ENCODE peak calls at places on chromosomes 2 and 18, in eight cellular contexts. D, I, Y, L, T, C, Z and B are unnamed samples.

GRCh38 chr2:172734711-172735645 is 667 bp upstream of the RAPGEF4 start:
- DNase-seq in Z (no peak), L (peak; percentile 9), D (no peak), Y (no peak), C (no peak), I (no peak), T (no peak), B (peak; percentile 74)

GRCh38 chr2:26011990-26012856 is 21.7 kb upstream of the RAB10 start:
- DNase-seq in Y (no peak), C (no peak), Z (peak; percentile 53), T (peak; percentile 60), L (peak; percentile 47), D (no peak), I (no peak), B (peak; percentile 90)

GRCh38 chr2:198127627-198128026 is 323.2 kb downstream of the PLCL1 start:
- DNase-seq in T (peak; percentile 33), Z (peak; percentile 22), L (peak; percentile 85), Y (peak; percentile 28), I (no peak), C (peak; percentile 40), D (no peak), B (peak; percentile 48)

GRCh38 chr2:186496401-186496800 is 10.3 kb downstream of the ZC3H15 start:
- DNase-seq in L (no peak), D (no peak), T (no peak), I (no peak), C (no peak), Z (no peak), Y (no peak), B (peak; percentile 67)

GRCh38 chr2:153595939-153596338 is 117.4 kb upstream of the RPRM start:
- DNase-seq in C (no peak), T (no peak), D (no peak), L (no peak), I (no peak), Y (no peak), Z (no peak), B (peak; percentile 37)

GRCh38 chr2:63488118-63488713 is 100.1 kb downstream of the WDPCP start:
- DNase-seq in T (peak; percentile 26), D (no peak), I (no peak), Y (no peak), C (no peak), Z (no peak), L (peak; percentile 74), B (peak; percentile 37)

GRCh38 chr2:188322569-188323531 is 31.2 kb downstream of the GULP1 start:
- DNase-seq in I (no peak), C (no peak), D (no peak), Y (no peak), T (peak; percentile 24), Z (no peak), L (peak; percentile 44), B (no peak)

GRCh38 chr2:105082107-105082506 is 44.2 kb downstream of the MRPS9 start:
- DNase-seq in C (no peak), Z (no peak), D (no peak), T (peak; percentile 29), I (no peak), L (no peak), Y (no peak), B (no peak)

DNA sequence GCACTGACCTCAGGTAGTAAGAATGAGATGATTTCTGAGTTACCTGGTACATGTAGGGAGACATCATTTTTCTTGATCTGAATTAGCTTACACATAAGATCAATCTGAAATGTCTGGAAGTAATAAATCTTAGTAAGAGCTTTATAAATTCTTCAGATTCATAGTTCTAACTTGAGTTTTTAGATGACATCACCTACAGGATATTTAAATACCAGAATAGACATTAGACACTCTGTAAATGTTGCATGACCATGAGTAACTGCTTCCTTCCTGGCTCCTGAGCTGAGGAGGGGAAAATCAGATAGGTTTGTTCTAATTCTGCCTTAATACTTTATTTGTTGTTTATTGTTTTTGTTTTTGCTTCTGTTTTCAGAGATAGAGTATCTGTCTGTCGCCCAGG is 181.8 kb downstream of the PHLPP1 start:
- DNase-seq in Y (no peak), C (no peak), L (peak; percentile 54), D (no peak), Z (no peak), I (no peak), T (no peak), B (peak; percentile 85)
- H3K4me3 ChIP-seq in Y (no peak overlapping the region), C (no peak overlapping the region), L (no peak overlapping the region), D (no peak overlapping the region), Z (no peak overlapping the region), I (no peak overlapping the region), T (no peak overlapping the region), B (no peak overlapping the region)

DNA sequence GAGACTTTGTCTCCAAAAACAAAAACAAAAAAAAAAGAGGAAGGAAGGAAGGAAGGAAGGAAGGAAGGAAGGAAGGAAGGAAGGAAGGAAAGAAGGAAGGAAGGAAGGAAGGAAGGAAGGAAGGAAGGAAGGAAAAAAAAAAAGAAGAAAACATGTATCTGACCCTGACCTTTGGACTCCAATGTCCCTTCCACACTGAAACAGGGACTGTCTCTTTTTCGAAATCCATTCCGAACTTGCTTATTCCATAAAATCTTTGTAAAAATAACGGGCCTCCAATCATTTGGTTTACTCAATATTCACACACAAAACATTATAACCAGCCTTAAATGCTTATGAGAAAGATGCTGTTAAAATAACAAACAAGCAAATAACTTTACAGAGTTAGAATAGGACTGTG is 225.7 kb downstream of the TCF4 start:
- DNase-seq in D (no peak), C (no peak), Z (no peak), Y (no peak), L (no peak), T (no peak), I (no peak), B (no peak)
- H3K36me3 ChIP-seq in D (no peaks in the 10 kb centered on the region), C (no peaks in the 10 kb centered on the region), Z (no peaks in the 10 kb centered on the region), Y (no peaks in the 10 kb centered on the region), L (peaks cover 4% of the 10 kb centered on the region), T (no peaks in the 10 kb centered on the region), I (no peaks in the 10 kb centered on the region), B (no peaks in the 10 kb centered on the region)

DNA sequence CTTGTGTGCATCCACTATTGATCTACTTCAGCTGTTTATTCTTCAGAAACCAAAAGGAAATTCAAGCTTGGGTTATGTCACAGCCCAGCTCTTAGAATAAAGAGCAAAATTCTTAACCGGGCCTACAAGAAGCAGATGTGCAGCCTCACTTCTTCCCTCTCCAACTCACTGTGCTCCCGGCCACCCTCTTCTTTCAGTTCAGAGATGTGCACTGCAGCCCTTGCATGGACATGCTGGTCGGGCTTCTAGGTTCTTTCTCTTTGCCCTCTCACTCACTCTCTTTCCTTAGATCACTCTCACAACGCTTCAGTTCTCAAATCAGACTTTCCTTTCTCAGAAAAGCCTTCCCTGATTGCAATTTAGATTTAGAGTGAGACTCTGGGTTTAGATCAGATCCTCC is 104.1 kb downstream of the CHN1 start:
- DNase-seq in C (no peak), I (no peak), L (peak; percentile 48), T (no peak), Z (no peak), D (no peak), Y (no peak), B (no peak)
- H3K4me3 ChIP-seq in C (no peak overlapping the region), I (no peak overlapping the region), L (peak overlapping the region; percentile 63), T (no peak overlapping the region), Z (no peak overlapping the region), D (no peak overlapping the region), Y (no peak overlapping the region), B (no peak overlapping the region)

GRCh38 chr18:78643981-78644380 is 335.6 kb upstream of the SALL3 start:
- DNase-seq in D (no peak), T (no peak), L (no peak), Z (no peak), Y (no peak), C (no peak), I (no peak), B (no peak)
- H3K36me3 ChIP-seq in D (no peaks in the 10 kb centered on the region), T (no peaks in the 10 kb centered on the region), L (no peaks in the 10 kb centered on the region), Z (no peaks in the 10 kb centered on the region), Y (no peaks in the 10 kb centered on the region), C (no peaks in the 10 kb centered on the region), I (no peaks in the 10 kb centered on the region), B (no peaks in the 10 kb centered on the region)

DNA sequence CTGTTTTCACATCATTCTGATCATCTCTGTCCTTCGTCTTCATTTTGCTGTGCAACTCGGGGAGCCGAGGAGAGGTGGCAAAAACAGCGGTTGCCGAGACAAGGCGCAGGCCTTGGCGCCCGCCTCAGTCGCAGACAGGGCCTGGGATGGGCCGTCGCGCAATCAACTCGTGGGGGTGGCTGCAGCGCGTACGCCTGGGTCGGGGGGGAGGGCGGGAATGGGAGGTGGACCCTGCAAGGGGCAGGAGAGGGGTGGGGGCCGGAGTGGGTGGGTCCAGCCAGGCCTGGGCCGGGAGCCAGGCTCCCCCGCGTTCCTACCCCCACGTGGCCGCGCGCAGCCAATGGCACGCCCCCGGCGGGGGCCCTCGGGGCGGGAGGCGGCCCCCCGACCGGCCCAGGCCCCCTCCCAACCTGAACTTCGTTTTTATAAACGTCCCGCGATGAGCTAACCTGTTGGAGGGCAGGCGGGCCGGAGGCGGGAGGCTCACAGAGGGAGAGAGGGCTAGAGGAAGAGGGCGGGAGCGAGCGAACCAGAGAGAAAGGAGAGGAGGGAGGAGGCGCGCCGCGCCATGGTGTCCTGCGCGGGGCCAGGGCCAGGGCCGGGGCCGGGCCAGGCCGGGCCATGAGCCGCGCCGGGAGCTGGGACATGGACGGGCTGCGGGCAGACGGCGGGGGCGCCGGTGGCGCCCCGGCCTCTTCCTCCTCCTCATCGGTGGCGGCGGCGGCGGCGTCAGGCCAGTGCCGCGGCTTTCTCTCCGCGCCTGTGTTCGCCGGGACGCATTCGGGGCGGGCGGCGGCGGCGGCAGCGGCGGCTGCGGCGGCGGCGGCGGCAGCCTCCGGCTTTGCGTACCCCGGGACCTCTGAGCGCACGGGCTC is at the start of gene HOXD13:
- DNase-seq in C (no peak), Y (no peak), T (no peak), Z (no peak), D (no peak), L (peak; percentile 28), I (no peak), B (no peak)
- H3K4me3 ChIP-seq in C (peak within 1 kb of the TSS; percentile 7), Y (peak within 1 kb of the TSS; percentile 22), T (no peak within 1 kb of the TSS), Z (peak within 1 kb of the TSS; percentile 26), D (no peak within 1 kb of the TSS), L (peak within 1 kb of the TSS; percentile 35), I (peak within 1 kb of the TSS; percentile 12), B (no peak within 1 kb of the TSS)